ENCODE peak calls at places on chromosomes 1 and 21, in six cellular contexts. P is mesendoderm, C is IMR-90, B is H9, R is mesenchymal stem cell, I is H1. M is an unnamed sample. For H3K4me1, the result is how much of the 10 kb centered on the place peaks cover.

GRCh38 chr1:45488978-45489377 is 2.0 kb downstream of the TESK2 start:
- DNase-seq in P (no peak), I (no peak), C (no peak), B (no peak), R (no peak), M (no peak)

GRCh38 chr1:152109231-152109997 is 5.8 kb downstream of the TCHH start:
- DNase-seq in I (peak), P (peak), R (no peak), B (peak), C (peak), M (no peak)

GRCh38 chr1:172397221-172397620 is 23.3 kb upstream of the C1orf105 start:
- DNase-seq in R (peak), I (no peak), B (no peak), P (no peak), C (peak), M (no peak)

GRCh38 chr1:186082235-186082937 is 292.7 kb downstream of the TPR start:
- DNase-seq in R (peak), P (peak), C (peak), B (no peak), I (no peak), M (peak)

GRCh38 chr1:217138173-217138838 is 415.1 kb upstream of the ESRRG start:
- DNase-seq in P (peak), B (no peak), C (no peak), I (peak), R (no peak), M (peak)

GRCh38 chr1:181743878-181744312 is 260.6 kb downstream of the CACNA1E start:
- DNase-seq in I (no peak), P (no peak), R (no peak), C (no peak), B (no peak), M (no peak)

GRCh38 chr1:50796277-50796676 is 163.8 kb downstream of the FAF1 start:
- DNase-seq in I (no peak), C (no peak), R (no peak), P (no peak), B (no peak), M (no peak)

GRCh38 chr1:165954940-165955339 is 127.5 kb downstream of the UCK2 start:
- DNase-seq in B (no peak), R (peak), I (no peak), C (peak), P (no peak), M (no peak)

GRCh38 chr1:167711797-167712196 is 10.0 kb upstream of the MPZL1 start:
- DNase-seq in P (no peak), R (no peak), I (no peak), B (no peak), C (no peak), M (no peak)

GRCh38 chr1:9022773-9023172 is 3.5 kb downstream of the SLC2A7 start:
- DNase-seq in C (no peak), R (no peak), P (no peak), I (no peak), B (no peak), M (no peak)

GRCh38 chr1:193115629-193116227 is 6.1 kb upstream of the CDC73 start:
- DNase-seq in R (peak), P (peak), B (no peak), C (peak), I (no peak), M (no peak)

GRCh38 chr1:68197891-68198290 is 34.4 kb downstream of the WLS start:
- DNase-seq in P (no peak), R (peak), I (no peak), B (no peak), C (peak), M (no peak)

GRCh38 chr21:43306391-43306790 is 120.5 kb downstream of the SIK1 start:
- DNase-seq in P (no peak), R (no peak), C (no peak), B (no peak), I (no peak), M (no peak)

GRCh38 chr1:197224160-197224559 is 43.9 kb upstream of the CRB1 start:
- DNase-seq in R (no peak), I (no peak), B (no peak), P (no peak), C (no peak), M (no peak)

GRCh38 chr1:88943221-88943620 is 49.2 kb downstream of the KYAT3 start:
- DNase-seq in P (no peak), B (no peak), C (peak), R (no peak), I (no peak), M (no peak)

GRCh38 chr1:27503033-27503432 is 13.1 kb upstream of the WASF2 start:
- DNase-seq in B (no peak), P (no peak), C (no peak), I (no peak), R (no peak), M (no peak)

GRCh38 chr1:165496493-165496892 is 47.3 kb upstream of the LRRC52 start:
- DNase-seq in R (peak), B (no peak), C (no peak), I (no peak), P (peak), M (no peak)

GRCh38 chr1:153567621-153568366 is 2.1 kb upstream of the S100A2 start:
- DNase-seq in R (peak), B (peak), P (peak), C (peak), I (no peak), M (no peak)

GRCh38 chr1:16073490-16074104 is at the start of gene FAM131C:
- DNase-seq in B (peak), C (no peak), P (no peak), I (peak), R (no peak), M (no peak)

GRCh38 chr1:207833381-207833780 is 77.5 kb downstream of the CD34 start:
- DNase-seq in R (no peak), C (no peak), I (no peak), B (no peak), P (no peak), M (no peak)

GRCh38 chr1:54944610-54945392 is 35.6 kb upstream of the TMEM61 start:
- DNase-seq in I (peak), B (peak), R (peak), C (peak), P (peak), M (peak)

GRCh38 chr21:15160136-15160535 is 95.3 kb upstream of the NRIP1 start:
- DNase-seq in R (no peak), C (no peak), I (no peak), B (no peak), P (no peak), M (no peak)

GRCh38 chr21:36792505-36792967 is 93.6 kb downstream of the SIM2 start:
- DNase-seq in B (no peak), C (peak), I (no peak), P (peak), R (peak), M (no peak)

GRCh38 chr1:187514110-187514509 is 685.4 kb downstream of the PLA2G4A start:
- DNase-seq in R (no peak), I (no peak), C (no peak), B (no peak), P (no peak), M (no peak)

GRCh38 chr1:229006121-229006870 is 264.6 kb upstream of the RAB4A start:
- DNase-seq in P (no peak), R (no peak), C (no peak), B (no peak), I (no peak), M (no peak)

GRCh38 chr1:108199231-108199657 is 899 bp downstream of the SLC25A24 start:
- DNase-seq in C (peak), I (no peak), B (no peak), R (peak), P (peak), M (peak)

GRCh38 chr1:154988053-154988954 is 5.1 kb upstream of the LENEP start:
- DNase-seq in P (no peak), C (no peak), R (no peak), I (no peak), B (no peak), M (no peak)

GRCh38 chr1:214354440-214355148 is 73.6 kb downstream of the SMYD2 start:
- DNase-seq in B (no peak), I (no peak), P (no peak), R (peak), C (peak), M (no peak)

GRCh38 chr21:37055271-37055855 is 17.5 kb downstream of the PIGP start:
- DNase-seq in R (no peak), P (no peak), I (no peak), C (no peak), B (no peak), M (no peak)

DNA sequence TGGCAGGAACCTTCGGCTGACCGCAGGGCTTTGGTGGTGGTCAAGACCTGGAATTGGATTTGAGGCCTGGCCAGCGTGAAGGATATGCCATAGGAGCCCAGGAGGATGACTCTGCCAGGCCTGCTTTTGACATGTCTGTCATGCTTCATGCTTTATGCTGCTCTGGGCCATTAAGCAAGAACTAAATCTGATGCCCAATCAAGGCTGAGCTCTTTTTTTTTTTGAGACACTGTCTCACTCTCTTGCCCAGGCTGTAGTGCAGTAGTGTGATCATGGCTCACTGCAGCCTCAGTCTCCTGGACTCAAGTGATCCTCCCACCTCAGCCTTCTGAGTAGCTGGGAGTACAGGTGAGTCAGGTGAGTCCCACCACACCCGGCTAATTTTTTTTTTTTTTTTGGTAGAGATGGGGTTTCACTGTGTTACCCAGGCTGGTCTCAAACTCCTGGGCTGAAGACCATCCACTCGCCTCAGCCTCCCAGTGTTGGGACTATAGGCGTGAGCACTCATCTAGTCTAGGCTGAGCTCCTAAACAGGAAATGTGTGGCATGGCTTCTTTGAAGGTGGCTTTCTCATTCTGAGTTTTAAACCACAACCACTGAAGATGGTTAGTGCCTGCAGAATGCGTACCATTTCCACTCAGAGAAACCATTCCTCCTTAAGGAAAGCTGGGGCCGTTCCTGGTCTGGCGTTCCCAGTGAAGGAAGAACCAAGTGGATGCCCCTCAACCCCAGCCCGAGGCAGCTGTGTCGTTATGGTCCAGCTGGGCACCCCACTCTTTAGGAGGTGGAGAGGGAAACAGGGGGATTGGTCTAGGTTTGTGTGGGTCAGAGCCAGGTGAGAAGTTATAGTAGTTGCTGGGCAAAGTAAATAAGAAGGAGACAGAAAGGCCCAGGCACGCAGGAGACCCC is 34.2 kb upstream of the ATP5PO start:
- DNase-seq in R (no peak), B (no peak), C (no peak), I (peak), P (no peak), M (no peak)
- H2BK120ac ChIP-seq in R (peak), B (no peak), C (peak), I (peak), P (no peak), M (no peak)

GRCh38 chr1:30313584-30313983 is 409.8 kb downstream of the MATN1 start:
- DNase-seq in P (no peak), I (peak), C (no peak), R (no peak), B (no peak), M (no peak)

GRCh38 chr1:30314591-30314990 is 408.8 kb downstream of the MATN1 start:
- DNase-seq in C (no peak), I (peak), B (no peak), P (no peak), R (no peak), M (no peak)

GRCh38 chr1:30313176-30313575 is 410.2 kb downstream of the MATN1 start:
- DNase-seq in I (peak), C (no peak), P (no peak), B (no peak), R (no peak), M (no peak)

GRCh38 chr1:30316056-30316455 is 407.3 kb downstream of the MATN1 start:
- DNase-seq in I (no peak), R (no peak), P (no peak), B (no peak), C (no peak), M (no peak)

GRCh38 chr1:30315185-30315960 is 408.0 kb downstream of the MATN1 start:
- DNase-seq in R (no peak), C (peak), P (peak), I (peak), B (peak), M (no peak)
- H3K23ac ChIP-seq in R (no peak), C (no peak), P (no peak), I (no peak), B (no peak), M (no peak)

DNA sequence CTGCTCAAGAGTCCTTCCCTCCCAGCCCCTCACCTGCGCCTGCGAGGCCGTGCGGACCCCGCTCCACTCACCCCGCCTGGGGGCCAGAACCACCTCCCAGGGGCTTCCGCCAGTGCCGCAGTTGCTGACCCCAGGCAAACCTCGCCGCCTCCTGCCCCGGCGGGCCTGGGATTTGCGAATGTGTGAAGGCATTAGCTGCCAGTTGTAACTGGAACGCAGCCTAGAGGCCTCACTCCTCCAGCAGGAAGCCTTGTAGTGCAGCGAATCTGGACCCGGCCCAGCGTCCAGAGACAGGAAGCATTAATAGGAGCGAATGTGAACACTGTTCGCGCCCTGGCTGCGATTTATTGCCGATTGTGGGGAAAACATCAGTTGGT is 140.9 kb upstream of the ARHGEF16 start:
- DNase-seq in R (peak), I (peak), B (peak), C (peak), P (peak), M (peak)
- H3K4me1 ChIP-seq in R (under half), I (under half), B (under half), C (under half), P (under half), M (under half)

GRCh38 chr1:150185481-150185880 is 35.8 kb downstream of the PLEKHO1 start:
- DNase-seq in C (no peak), P (no peak), I (no peak), R (no peak), B (no peak), M (no peak)

GRCh38 chr1:150182233-150182632 is 32.5 kb downstream of the PLEKHO1 start:
- DNase-seq in I (no peak), P (no peak), B (no peak), C (no peak), R (no peak), M (no peak)

GRCh38 chr1:150192012-150192411 is 42.3 kb downstream of the PLEKHO1 start:
- DNase-seq in R (peak), B (no peak), I (no peak), C (peak), P (no peak), M (no peak)

GRCh38 chr1:150187560-150187931 is 37.8 kb downstream of the PLEKHO1 start:
- DNase-seq in C (no peak), I (no peak), P (no peak), R (no peak), B (no peak), M (no peak)

GRCh38 chr1:150186789-150187559 is 37.3 kb downstream of the PLEKHO1 start:
- DNase-seq in I (no peak), R (peak), B (no peak), C (peak), P (peak), M (no peak)
- H2BK120ac ChIP-seq in I (no peak), R (peak), B (no peak), C (peak), P (no peak), M (no peak)

GRCh38 chr1:225253784-225254183 is 174.1 kb downstream of the LBR start:
- DNase-seq in P (no peak), R (no peak), I (no peak), B (no peak), C (peak), M (no peak)

GRCh38 chr1:225254676-225255075 is 173.2 kb downstream of the LBR start:
- DNase-seq in P (no peak), I (no peak), C (no peak), B (no peak), R (no peak), M (no peak)

DNA sequence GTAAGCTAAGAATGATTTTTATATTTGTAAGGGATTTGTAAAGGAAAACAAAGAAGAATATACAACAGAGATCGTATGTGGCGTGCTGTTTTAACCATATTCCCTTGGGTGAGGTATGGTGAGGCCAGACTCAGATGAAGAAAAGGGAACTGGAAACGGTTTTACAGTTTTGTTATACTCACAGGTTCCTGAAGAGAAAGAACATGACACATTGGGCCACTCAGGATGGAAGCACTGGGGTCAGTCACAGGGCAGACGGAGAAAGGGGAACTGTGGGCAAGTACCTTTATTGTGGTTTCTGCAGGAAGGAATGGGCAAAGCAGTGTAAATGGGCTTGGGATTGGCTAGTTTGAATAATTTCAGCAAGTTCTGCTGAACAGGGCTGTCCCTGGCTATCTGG is 177.4 kb downstream of the LBR start:
- DNase-seq in B (no peak), I (no peak), C (no peak), P (no peak), R (no peak), M (no peak)
- H3K23ac ChIP-seq in B (no peak), I (no peak), C (no peak), P (no peak), R (no peak), M (no peak)

GRCh38 chr1:22918644-22919043 is 54.0 kb downstream of the LACTBL1 start:
- DNase-seq in B (no peak), P (no peak), R (no peak), I (no peak), C (no peak), M (no peak)

GRCh38 chr1:22915280-22915679 is 57.4 kb downstream of the LACTBL1 start:
- DNase-seq in R (no peak), B (no peak), I (no peak), P (no peak), C (no peak), M (no peak)

GRCh38 chr1:22915816-22916468 is 56.7 kb downstream of the LACTBL1 start:
- DNase-seq in I (no peak), P (no peak), B (no peak), C (no peak), R (no peak), M (no peak)

GRCh38 chr1:22914633-22915217 is 57.9 kb downstream of the LACTBL1 start:
- DNase-seq in I (no peak), C (no peak), P (peak), B (peak), R (no peak), M (no peak)

GRCh38 chr1:22916469-22916817 is 56.2 kb downstream of the LACTBL1 start:
- DNase-seq in R (no peak), P (no peak), I (no peak), C (no peak), B (no peak), M (no peak)
- H3K4me1 ChIP-seq in R (under half), P (under half), I (under half), C (under half), B (under half), M (under half)

DNA sequence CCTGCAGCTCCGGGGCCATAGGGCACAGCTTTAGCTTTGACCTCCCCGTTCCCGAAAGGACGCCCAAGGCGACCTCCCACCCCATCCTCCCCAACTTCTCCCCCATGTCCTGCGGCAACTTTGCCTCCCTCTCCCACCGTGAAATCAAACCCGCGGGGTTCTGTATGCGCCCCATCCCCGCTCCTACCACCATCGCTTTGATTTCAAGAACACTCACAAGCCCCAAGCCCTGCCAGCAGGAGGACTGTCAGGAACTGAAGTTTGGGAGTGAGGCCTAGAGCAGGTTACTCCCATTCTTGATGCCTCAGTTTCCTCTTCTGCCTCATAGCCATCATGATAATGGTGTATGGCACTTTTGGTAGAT is 2.3 kb downstream of the PTPRU start:
- DNase-seq in C (no peak), I (no peak), B (no peak), R (no peak), P (peak), M (no peak)
- H2BK120ac ChIP-seq in C (peak), I (no peak), B (no peak), R (no peak), P (no peak), M (peak)

DNA sequence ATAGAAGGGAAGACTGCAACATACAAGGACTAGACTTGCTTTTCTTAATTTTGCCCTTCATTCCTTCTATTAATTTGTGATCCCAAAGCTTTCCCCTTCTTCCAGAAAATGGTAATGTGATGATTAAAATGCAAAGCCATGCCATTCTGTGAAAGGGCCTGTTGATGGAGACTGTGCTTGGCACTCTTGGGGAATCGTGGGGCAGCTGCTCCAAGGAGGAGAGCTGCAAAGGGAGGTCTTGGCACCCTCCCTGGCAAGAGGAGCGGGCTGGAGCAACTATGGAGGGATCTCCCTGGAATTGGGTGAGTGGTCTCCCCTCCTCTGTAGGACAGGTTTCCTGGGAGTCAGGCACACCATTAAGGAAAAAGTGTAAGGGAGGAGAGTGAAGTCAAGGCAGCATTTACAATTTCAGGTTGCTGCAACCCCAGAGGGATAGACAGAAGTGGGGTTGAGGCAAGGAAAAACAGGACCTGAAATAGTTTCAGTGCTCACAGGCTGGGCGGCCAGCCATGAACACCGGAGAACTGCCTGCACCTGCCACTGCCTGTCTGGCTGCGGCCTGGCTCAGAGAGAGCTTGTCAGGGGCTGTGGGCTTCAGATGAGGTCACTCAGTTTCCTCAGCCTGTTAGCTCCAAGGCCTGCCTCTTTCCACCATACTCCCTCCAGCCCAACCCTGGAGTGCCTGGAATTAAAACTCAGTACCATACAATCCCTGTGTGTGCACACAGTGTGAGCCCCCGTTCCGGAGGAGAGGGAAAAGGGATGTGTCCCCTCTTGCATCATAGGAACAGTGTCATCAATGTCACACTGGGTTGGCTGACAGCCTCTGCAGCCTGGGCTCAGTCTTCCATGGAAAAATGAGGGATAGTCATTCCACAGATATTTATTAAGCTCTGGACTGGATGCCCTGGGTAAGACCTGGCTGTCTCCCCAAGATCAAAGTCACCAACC is 16.4 kb downstream of the CACNA1S start:
- DNase-seq in I (no peak), R (no peak), B (no peak), C (no peak), P (no peak), M (no peak)
- H3K23ac ChIP-seq in I (no peak), R (no peak), B (no peak), C (no peak), P (no peak), M (no peak)

M was measured in neuronal stem cell.